ENCODE peak calls at places on chromosomes 6 and 20, in seven cellular contexts. Q is SK-N-SH, E is pancreas, H is body of pancreas, R is CD14-positive monocyte, S is psoas muscle, Z is neural crest cell. M is an unnamed sample.

GRCh38 chr6:149513915-149514314 is 29.1 kb upstream of the ZC3H12D start:
- DNase-seq in Q (no peak), E (no peak), H (no peak), R (no peak), S (no peak), Z (no peak), M (no peak)

GRCh38 chr6:139853302-139853992 is 479.0 kb upstream of the CITED2 start:
- DNase-seq in Q (no peak), E (no peak), H (no peak), R (no peak), S (no peak), Z (no peak), M (no peak)

GRCh38 chr6:129342243-129342642 is 367.7 kb downstream of the ARHGAP18 start:
- DNase-seq in Q (no peak), E (no peak), H (no peak), R (no peak), S (no peak), Z (no peak), M (no peak)

GRCh38 chr6:133456439-133456838 is 215.3 kb downstream of the EYA4 start:
- DNase-seq in Q (no peak), E (no peak), H (no peak), R (no peak), S (no peak), Z (no peak), M (no peak)

GRCh38 chr6:18022398-18023231 is 35.2 kb upstream of the KIF13A start:
- DNase-seq in Q (no peak), E (no peak), H (no peak), R (no peak), S (no peak), Z (peak), M (no peak)

GRCh38 chr6:83126223-83126622 is 58.8 kb downstream of the DOP1A start:
- DNase-seq in Q (no peak), E (no peak), H (no peak), R (no peak), S (no peak), Z (no peak), M (no peak)

GRCh38 chr6:163338671-163339405 is 75.7 kb upstream of the QKI start:
- DNase-seq in Q (no peak), E (no peak), H (no peak), R (no peak), S (peak), Z (no peak), M (no peak)

GRCh38 chr6:336159-337114 is 44.1 kb downstream of the DUSP22 start:
- DNase-seq in Q (no peak), E (no peak), H (no peak), R (no peak), S (no peak), Z (no peak), M (no peak)

GRCh38 chr20:24633521-24633920 is 164.1 kb downstream of the SYNDIG1 start:
- DNase-seq in Q (no peak), E (no peak), H (no peak), R (no peak), S (no peak), Z (no peak), M (no peak)

GRCh38 chr6:107330190-107330589 is 129.2 kb downstream of the PDSS2 start:
- DNase-seq in Q (no peak), E (no peak), H (no peak), R (no peak), S (no peak), Z (no peak), M (no peak)

GRCh38 chr6:5287966-5288297 is 26.6 kb downstream of the FARS2 start:
- DNase-seq in Q (no peak), E (no peak), H (no peak), R (no peak), S (no peak), Z (no peak), M (no peak)

GRCh38 chr20:56249244-56249955 is 868 bp downstream of the MC3R start:
- DNase-seq in Q (peak), E (no peak), H (no peak), R (no peak), S (peak), Z (peak), M (no peak)

GRCh38 chr6:56804996-56805395 is 149.9 kb upstream of the BEND6 start:
- DNase-seq in Q (no peak), E (no peak), H (no peak), R (no peak), S (no peak), Z (no peak), M (no peak)

GRCh38 chr6:35897486-35897885 is 23.4 kb downstream of the SRPK1 start:
- DNase-seq in Q (no peak), E (no peak), H (no peak), R (no peak), S (no peak), Z (no peak), M (no peak)

GRCh38 chr6:141874930-141875602 is 257.7 kb upstream of the GJE1 start:
- DNase-seq in Q (no peak), E (no peak), H (no peak), R (no peak), S (no peak), Z (no peak), M (no peak)

GRCh38 chr20:31716818-31717477 is 5.7 kb downstream of the BCL2L1 start:
- DNase-seq in Q (no peak), E (no peak), H (no peak), R (no peak), S (no peak), Z (no peak), M (no peak)

GRCh38 chr6:30443657-30444450 is 45.5 kb upstream of the HLA-E start:
- DNase-seq in Q (no peak), E (no peak), H (no peak), R (no peak), S (no peak), Z (no peak), M (no peak)

GRCh38 chr6:93424303-93425064 is 5.1 kb upstream of the EPHA7 start:
- DNase-seq in Q (no peak), E (no peak), H (no peak), R (no peak), S (no peak), Z (no peak), M (no peak)

GRCh38 chr6:96787846-96788580 is 49.3 kb downstream of the GPR63 start:
- DNase-seq in Q (no peak), E (no peak), H (no peak), R (no peak), S (no peak), Z (no peak), M (no peak)

DNA sequence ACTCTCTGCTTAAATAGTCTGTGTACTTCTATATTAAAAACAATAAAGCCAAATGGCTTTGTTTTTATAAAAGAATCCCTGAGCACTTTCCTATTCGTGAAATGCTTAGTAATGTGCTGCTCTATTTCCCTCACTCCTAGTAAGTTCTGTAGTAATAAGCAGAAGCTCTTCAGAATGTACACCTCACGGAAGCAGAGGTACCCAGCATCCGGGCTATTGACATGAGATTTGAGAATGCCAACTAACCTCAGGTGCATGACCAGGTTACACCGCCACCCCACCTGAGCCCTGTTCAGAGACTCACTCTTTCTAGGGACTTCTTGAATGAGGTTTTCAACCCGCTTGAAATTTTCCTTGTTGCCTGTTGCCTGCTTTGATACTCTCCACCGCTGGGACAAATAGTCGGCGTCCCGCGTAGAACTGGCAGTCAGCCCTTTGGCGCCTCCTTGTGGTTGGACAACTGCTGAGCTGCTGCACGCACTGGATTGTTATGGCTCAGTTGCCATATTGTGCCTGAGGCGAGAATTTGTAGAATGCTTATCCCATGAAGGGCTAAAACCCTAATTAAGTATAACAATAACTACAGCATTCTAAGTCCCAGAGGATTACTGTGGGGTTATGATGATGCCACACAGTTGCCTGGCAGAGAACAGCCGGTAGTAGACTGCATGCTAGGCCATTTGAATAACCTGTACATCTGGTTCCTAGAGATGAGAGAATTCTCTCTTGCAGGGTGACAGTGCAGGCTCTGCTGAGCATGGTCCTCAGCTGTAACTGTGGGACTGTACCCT is 95.4 kb downstream of the KHDC1L start:
- DNase-seq in Q (peak), E (peak), H (peak), R (peak), S (peak), Z (peak), M (no peak)
- TF ChIP-seq CTCF in Q (peak), E (peak), H (peak), R (peak), S (peak), Z (peak), M (peak)

GRCh38 chr20:46709459-46710148 is at the start of gene SLC2A10:
- DNase-seq in Q (peak), E (peak), H (peak), R (no peak), S (peak), Z (peak), M (no peak)

GRCh38 chr20:46709055-46709458 is 392 bp upstream of the SLC2A10 start:
- DNase-seq in Q (no peak), E (no peak), H (no peak), R (no peak), S (no peak), Z (no peak), M (no peak)

GRCh38 chr20:46710149-46710913 is 882 bp downstream of the SLC2A10 start:
- DNase-seq in Q (no peak), E (no peak), H (no peak), R (no peak), S (no peak), Z (no peak), M (no peak)

GRCh38 chr20:46706242-46706641 is 3.2 kb upstream of the SLC2A10 start:
- DNase-seq in Q (no peak), E (no peak), H (no peak), R (no peak), S (no peak), Z (no peak), M (no peak)

GRCh38 chr20:46708172-46708860 is 1.1 kb upstream of the SLC2A10 start:
- DNase-seq in Q (no peak), E (peak), H (peak), R (no peak), S (no peak), Z (no peak), M (no peak)
- TF ChIP-seq CTCF in Q (no peak), E (no peak), H (peak), R (no peak), S (no peak), Z (peak), M (peak)

GRCh38 chr6:16284472-16284871 is 46.1 kb downstream of the GMPR start:
- DNase-seq in Q (no peak), E (no peak), H (no peak), R (no peak), S (peak), Z (no peak), M (no peak)
- TF ChIP-seq CTCF in Q (no peak), E (no peak), H (no peak), R (no peak), S (peak), Z (no peak), M (no peak)

DNA sequence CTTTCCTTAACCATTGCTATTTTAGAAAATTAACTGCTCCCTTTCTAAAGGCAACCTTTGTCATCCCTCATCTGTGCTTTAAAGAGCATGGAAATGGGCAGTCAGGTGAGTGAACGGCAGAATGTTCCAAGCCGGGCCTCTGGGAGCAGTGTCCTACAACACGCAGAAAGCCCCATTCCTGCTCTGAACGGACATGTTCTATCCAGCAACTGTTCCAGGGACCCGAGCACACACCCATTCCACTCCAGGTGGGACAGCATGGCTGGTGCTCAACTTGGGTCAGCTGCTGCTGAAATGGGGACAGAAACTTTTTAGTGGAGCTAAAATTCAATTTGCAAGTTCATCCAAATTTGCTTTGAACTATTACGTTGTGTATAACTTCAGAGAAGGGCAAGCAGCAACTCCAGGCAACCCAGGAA is 26.7 kb downstream of the DIDO1 start:
- DNase-seq in Q (no peak), E (no peak), H (peak), R (no peak), S (no peak), Z (no peak), M (no peak)
- TF ChIP-seq CTCF in Q (no peak), E (no peak), H (no peak), R (no peak), S (no peak), Z (no peak), M (no peak)

GRCh38 chr6:132392792-132393191 is 8.5 kb downstream of the MOXD1 start:
- DNase-seq in Q (no peak), E (no peak), H (no peak), R (no peak), S (no peak), Z (no peak), M (no peak)
- TF ChIP-seq CTCF in Q (peak), E (no peak), H (no peak), R (no peak), S (no peak), Z (no peak), M (peak)